ENCODE peak calls at places on chromosomes 16 and 17, in ten cellular contexts. G is CD8-positive, alpha-beta T cell; Q is esophagus squamous epithelium; M is heart right ventricle; H is tibial artery; T is body of pancreas; A is adrenal gland; W is Panc1; K is A673; Y is IMR-90. P is an unnamed sample. For H3K27me3, the result is how much of the 10 kb centered on the place peaks cover.

GRCh38 chr16:55929184-55929583 is 54.0 kb upstream of the CES5A start:
- DNase-seq in G (no peak), Q (no peak), M (no peak), H (no peak), T (no peak), A (no peak), W (no peak), K (no peak), Y (no peak), P (no peak)

GRCh38 chr17:77555110-77555509 is 403.4 kb upstream of the TNRC6C start:
- DNase-seq in G (no peak), Q (no peak), M (no peak), H (no peak), T (no peak), A (no peak), W (no peak), K (no peak), Y (no peak), P (peak)

GRCh38 chr16:81524382-81524781 is 79.8 kb downstream of the CMIP start:
- DNase-seq in G (peak), Q (no peak), M (no peak), H (no peak), T (no peak), A (no peak), W (no peak), K (no peak), Y (no peak), P (no peak)

GRCh38 chr17:77899494-77899893 is 59.0 kb upstream of the TNRC6C start:
- DNase-seq in G (no peak), Q (no peak), M (no peak), H (no peak), T (no peak), A (no peak), W (no peak), K (no peak), Y (no peak), P (no peak)

GRCh38 chr16:87841608-87842208 is 27.6 kb downstream of the SLC7A5 start:
- DNase-seq in G (no peak), Q (no peak), M (no peak), H (no peak), T (no peak), A (no peak), W (no peak), K (no peak), Y (no peak), P (no peak)

GRCh38 chr17:38750312-38751121 is 2.0 kb upstream of the PSMB3 start:
- DNase-seq in G (no peak), Q (no peak), M (no peak), H (no peak), T (no peak), A (no peak), W (no peak), K (peak), Y (peak), P (no peak)

GRCh38 chr17:80671823-80672105 is 127.1 kb downstream of the RPTOR start:
- DNase-seq in G (no peak), Q (no peak), M (no peak), H (no peak), T (no peak), A (no peak), W (no peak), K (no peak), Y (no peak), P (no peak)

GRCh38 chr16:67150058-67150832 is 553 bp downstream of the B3GNT9 start:
- DNase-seq in G (no peak), Q (no peak), M (no peak), H (peak), T (no peak), A (peak), W (no peak), K (peak), Y (peak), P (no peak)

GRCh38 chr16:87445486-87445885 is 47.3 kb downstream of the ZCCHC14 start:
- DNase-seq in G (no peak), Q (no peak), M (no peak), H (no peak), T (no peak), A (no peak), W (no peak), K (no peak), Y (peak), P (no peak)

GRCh38 chr17:40607641-40608040 is 40.0 kb downstream of the SMARCE1 start:
- DNase-seq in G (peak), Q (no peak), M (no peak), H (no peak), T (no peak), A (no peak), W (no peak), K (no peak), Y (no peak), P (no peak)

GRCh38 chr17:2376107-2376506 is 24.8 kb downstream of the MNT start:
- DNase-seq in G (no peak), Q (no peak), M (no peak), H (no peak), T (no peak), A (no peak), W (no peak), K (no peak), Y (no peak), P (no peak)

GRCh38 chr16:68257906-68258800 is 6.2 kb upstream of the SLC7A6 start:
- DNase-seq in G (no peak), Q (no peak), M (no peak), H (no peak), T (no peak), A (peak), W (no peak), K (no peak), Y (peak), P (no peak)

GRCh38 chr16:21256636-21257035 is 21.5 kb downstream of the CRYM start:
- DNase-seq in G (no peak), Q (no peak), M (no peak), H (no peak), T (no peak), A (no peak), W (no peak), K (no peak), Y (no peak), P (no peak)

GRCh38 chr17:6279659-6280058 is 155.3 kb downstream of the AIPL1 start:
- DNase-seq in G (no peak), Q (no peak), M (no peak), H (no peak), T (peak), A (no peak), W (peak), K (peak), Y (no peak), P (peak)

GRCh38 chr17:50830994-50831393 is 4.4 kb upstream of the WFIKKN2 start:
- DNase-seq in G (no peak), Q (no peak), M (no peak), H (no peak), T (no peak), A (no peak), W (no peak), K (no peak), Y (no peak), P (no peak)

GRCh38 chr17:81553018-81553615 is 964 bp upstream of the FAAP100 start:
- DNase-seq in G (peak), Q (peak), M (peak), H (peak), T (peak), A (peak), W (no peak), K (peak), Y (peak), P (peak)

GRCh38 chr17:43900858-43901754 is 6.2 kb downstream of the MPP2 start:
- DNase-seq in G (no peak), Q (no peak), M (no peak), H (no peak), T (no peak), A (no peak), W (no peak), K (no peak), Y (no peak), P (no peak)

GRCh38 chr17:28896491-28896883 is 1.0 kb downstream of the FLOT2 start:
- DNase-seq in G (no peak), Q (no peak), M (no peak), H (no peak), T (no peak), A (no peak), W (no peak), K (peak), Y (no peak), P (no peak)

GRCh38 chr17:67289174-67289876 is 44.3 kb upstream of the HELZ start:
- DNase-seq in G (no peak), Q (no peak), M (peak), H (peak), T (peak), A (peak), W (no peak), K (peak), Y (peak), P (no peak)

GRCh38 chr17:1904273-1905052 is 74.7 kb downstream of the RPA1 start:
- DNase-seq in G (no peak), Q (no peak), M (no peak), H (no peak), T (no peak), A (no peak), W (no peak), K (no peak), Y (no peak), P (no peak)

GRCh38 chr16:75265911-75266701 is 14.7 kb upstream of the BCAR1 start:
- DNase-seq in G (no peak), Q (no peak), M (peak), H (peak), T (peak), A (peak), W (no peak), K (peak), Y (peak), P (no peak)

GRCh38 chr17:66855204-66855603 is 20.3 kb downstream of the CACNG5 start:
- DNase-seq in G (peak), Q (no peak), M (no peak), H (no peak), T (no peak), A (no peak), W (no peak), K (no peak), Y (no peak), P (no peak)

GRCh38 chr16:85618509-85618908 is 5.4 kb downstream of the GSE1 start:
- DNase-seq in G (no peak), Q (no peak), M (no peak), H (no peak), T (no peak), A (no peak), W (no peak), K (no peak), Y (no peak), P (no peak)

GRCh38 chr16:31876955-31877828 is 3.6 kb downstream of the ZNF267 start:
- DNase-seq in G (peak), Q (no peak), M (no peak), H (no peak), T (no peak), A (no peak), W (peak), K (no peak), Y (peak), P (no peak)

GRCh38 chr17:27554152-27554551 is 76.8 kb upstream of the LGALS9 start:
- DNase-seq in G (no peak), Q (no peak), M (no peak), H (no peak), T (no peak), A (no peak), W (no peak), K (no peak), Y (peak), P (no peak)

GRCh38 chr17:81870978-81871386 is at the start of gene ARHGDIA:
- DNase-seq in G (no peak), Q (peak), M (no peak), H (no peak), T (peak), A (no peak), W (no peak), K (no peak), Y (no peak), P (peak)

GRCh38 chr17:46851029-46851741 is at the start of gene WNT9B:
- DNase-seq in G (peak), Q (no peak), M (no peak), H (no peak), T (peak), A (no peak), W (no peak), K (peak), Y (no peak), P (no peak)

GRCh38 chr17:55089955-55090573 is 121.5 kb downstream of the STXBP4 start:
- DNase-seq in G (peak), Q (no peak), M (no peak), H (no peak), T (no peak), A (no peak), W (no peak), K (peak), Y (peak), P (no peak)

GRCh38 chr16:28879261-28879840 is 1.1 kb downstream of the ATP2A1 start:
- DNase-seq in G (no peak), Q (no peak), M (no peak), H (no peak), T (no peak), A (no peak), W (no peak), K (no peak), Y (no peak), P (no peak)

GRCh38 chr16:23858496-23859062 is 22.8 kb downstream of the PRKCB start:
- DNase-seq in G (no peak), Q (no peak), M (no peak), H (no peak), T (peak), A (no peak), W (no peak), K (peak), Y (no peak), P (no peak)

GRCh38 chr16:19997264-19997663 is 76.4 kb downstream of the GPR139 start:
- DNase-seq in G (no peak), Q (no peak), M (no peak), H (no peak), T (no peak), A (no peak), W (no peak), K (no peak), Y (no peak), P (no peak)

GRCh38 chr16:30526137-30526822 is at the start of gene ZNF768:
- DNase-seq in G (peak), Q (no peak), M (no peak), H (no peak), T (peak), A (peak), W (no peak), K (peak), Y (no peak), P (no peak)

GRCh38 chr16:30528799-30529457 is 2.6 kb upstream of the ZNF768 start:
- DNase-seq in G (no peak), Q (no peak), M (no peak), H (no peak), T (no peak), A (no peak), W (no peak), K (no peak), Y (no peak), P (no peak)

GRCh38 chr16:30527635-30528178 is 1.3 kb upstream of the ZNF768 start:
- DNase-seq in G (no peak), Q (no peak), M (no peak), H (no peak), T (peak), A (no peak), W (no peak), K (no peak), Y (no peak), P (no peak)

GRCh38 chr16:30525844-30526136 is 576 bp downstream of the ZNF768 start:
- DNase-seq in G (no peak), Q (no peak), M (no peak), H (no peak), T (no peak), A (no peak), W (no peak), K (no peak), Y (no peak), P (no peak)

DNA sequence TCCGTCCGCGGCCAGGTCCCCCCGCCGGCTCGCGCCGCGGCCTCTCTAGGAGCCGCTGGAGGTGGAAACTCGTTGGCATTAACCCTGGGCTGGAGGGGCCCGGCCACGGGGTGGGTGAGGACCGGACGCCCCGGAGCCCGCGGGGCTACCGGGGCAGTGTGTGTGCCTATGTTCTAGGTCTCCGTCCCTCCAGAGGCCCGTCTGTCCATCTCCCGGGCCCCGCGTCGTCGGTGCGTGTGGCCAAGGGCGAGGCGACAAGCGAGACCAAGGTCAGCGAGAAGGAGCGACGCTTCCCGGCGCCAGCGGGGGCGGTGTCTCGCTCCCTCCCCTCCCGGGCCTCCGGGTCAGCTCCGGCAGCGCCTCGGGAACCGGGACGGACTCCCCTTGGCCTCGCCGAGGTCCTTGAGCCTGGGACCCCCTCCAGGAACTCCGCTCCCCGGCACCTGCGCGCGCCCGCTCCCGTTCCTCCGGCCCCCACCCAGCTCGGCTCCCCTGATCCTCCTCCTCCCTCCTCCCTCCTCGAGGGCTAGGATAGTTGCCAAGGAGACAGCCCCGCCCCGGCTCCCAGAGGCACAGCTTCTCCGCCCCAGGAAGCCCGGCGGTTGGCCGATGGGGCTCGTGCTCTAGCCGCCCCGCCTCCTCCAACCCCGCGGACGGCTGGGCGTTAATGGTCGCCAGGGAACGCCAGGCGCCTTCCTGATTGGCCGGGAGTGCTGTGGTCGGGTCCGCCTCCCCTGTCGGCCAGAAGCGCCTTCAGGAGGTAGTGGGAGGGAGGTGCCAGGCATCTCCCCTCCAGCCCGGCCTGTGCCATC is 663 bp upstream of the ZNF768 start:
- DNase-seq in G (peak), Q (peak), M (peak), H (peak), T (peak), A (peak), W (peak), K (peak), Y (peak), P (peak)
- TF ChIP-seq CTCF in G (no peak), Q (peak), M (peak), H (peak), T (peak), A (peak), W (no peak), K (peak), Y (peak), P (peak)

GRCh38 chr17:49715717-49716279 is 8.0 kb upstream of the SLC35B1 start:
- DNase-seq in G (peak), Q (no peak), M (no peak), H (no peak), T (peak), A (no peak), W (no peak), K (no peak), Y (no peak), P (no peak)
- H3K4me3 ChIP-seq in G (no peak), Q (no peak), M (no peak), H (no peak), T (no peak), A (no peak), W (no peak), K (no peak), Y (no peak), P (no peak)

GRCh38 chr17:74737299-74738050 is 419 bp downstream of the RAB37 start:
- DNase-seq in G (peak), Q (no peak), M (no peak), H (no peak), T (peak), A (no peak), W (no peak), K (peak), Y (no peak), P (no peak)
- H3K27me3 ChIP-seq in G (under half), Q (under half), M (half or more), H (half or more), T (under half), A (under half), W (under half), K (half or more), Y (under half), P (under half)

GRCh38 chr17:76385892-76386786 is 1.7 kb downstream of the SPHK1 start:
- DNase-seq in G (peak), Q (no peak), M (peak), H (peak), T (peak), A (peak), W (no peak), K (peak), Y (peak), P (peak)

GRCh38 chr17:76386966-76387765 is 2.8 kb downstream of the SPHK1 start:
- DNase-seq in G (no peak), Q (no peak), M (no peak), H (no peak), T (no peak), A (no peak), W (no peak), K (no peak), Y (no peak), P (peak)

GRCh38 chr17:76391200-76391715 is 6.8 kb downstream of the SPHK1 start:
- DNase-seq in G (no peak), Q (no peak), M (no peak), H (no peak), T (no peak), A (no peak), W (no peak), K (no peak), Y (no peak), P (peak)

GRCh38 chr17:76390003-76390421 is 5.6 kb downstream of the SPHK1 start:
- DNase-seq in G (no peak), Q (no peak), M (no peak), H (no peak), T (no peak), A (no peak), W (no peak), K (no peak), Y (peak), P (peak)

DNA sequence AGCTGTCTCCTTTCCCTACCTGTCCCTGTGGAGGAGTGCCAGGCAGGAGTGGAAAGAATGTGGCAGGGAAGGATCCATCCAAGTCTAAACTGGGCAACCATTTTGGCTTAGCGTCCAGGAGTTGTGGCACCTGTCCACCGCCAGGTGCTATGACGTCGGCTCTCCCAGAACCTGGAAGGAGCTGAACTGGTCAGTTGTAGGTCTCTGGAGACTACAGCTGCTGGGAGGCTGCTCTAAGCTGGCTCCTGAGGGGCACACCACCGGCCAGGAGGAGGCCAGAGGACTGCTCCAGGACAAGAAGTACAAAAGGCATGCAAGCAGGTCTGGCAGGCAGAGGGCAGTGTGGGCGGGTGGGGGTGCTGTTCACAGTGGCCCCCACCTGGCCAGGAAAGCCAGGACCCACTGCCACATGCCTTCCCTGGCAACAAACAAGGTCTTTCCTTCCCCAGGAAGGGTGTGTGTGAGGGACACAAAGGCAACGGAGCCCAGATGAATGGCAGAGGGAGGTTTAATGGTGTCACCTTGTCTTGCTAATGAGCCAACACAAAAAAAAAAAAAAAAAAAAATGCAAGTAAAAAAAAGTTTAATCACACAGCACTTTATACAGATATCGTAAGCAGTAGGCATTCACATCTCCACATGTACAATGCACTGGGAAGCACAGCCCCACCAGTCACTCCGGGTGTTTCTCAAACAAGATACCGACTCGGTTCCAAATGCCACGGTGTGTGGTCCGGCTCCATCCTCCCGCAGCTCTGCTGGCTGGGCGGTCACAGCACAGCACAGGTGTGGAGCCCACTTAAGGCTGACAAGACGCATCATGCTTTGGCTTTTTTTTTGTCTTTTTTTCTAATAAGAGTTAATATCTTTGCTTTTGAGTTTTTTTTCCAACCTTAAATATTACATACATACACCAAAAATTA is 4.8 kb downstream of the SPHK1 start:
- DNase-seq in G (no peak), Q (no peak), M (no peak), H (no peak), T (peak), A (no peak), W (no peak), K (no peak), Y (no peak), P (peak)
- TF ChIP-seq CTCF in G (no peak), Q (no peak), M (peak), H (no peak), T (peak), A (no peak), W (no peak), K (no peak), Y (peak), P (peak)